ENCODE peak calls at places on chromosomes 4 and X, in five cellular contexts. C is lower lobe of right lung, A is IMR-90, J is gastrocnemius medialis, M is HFF-Myc. G is an unnamed sample.

GRCh38 chr4:137755033-137755471 is 222.8 kb upstream of the PCDH18 start:
- DNase-seq in A (peak), M (peak), J (no peak), C (no peak), G (peak)

GRCh38 chrX:112058255-112058654 is 24.3 kb downstream of the TRPC5 start:
- DNase-seq in M (no peak), C (no peak), A (peak), J (no peak), G (no peak)

GRCh38 chr4:94508841-94509240 is 57.1 kb downstream of the PDLIM5 start:
- DNase-seq in J (no peak), A (no peak), M (no peak), C (no peak), G (peak)

GRCh38 chrX:20378291-20378920 is 111.7 kb upstream of the RPS6KA3 start:
- DNase-seq in A (peak), M (no peak), J (no peak), C (no peak), G (no peak)

GRCh38 chr4:140028676-140029407 is 125.1 kb downstream of the MAML3 start:
- DNase-seq in A (peak), M (no peak), J (no peak), C (no peak), G (no peak)

GRCh38 chrX:95907081-95907480 is 777.6 kb upstream of the DIAPH2 start:
- DNase-seq in C (no peak), M (no peak), J (no peak), A (no peak), G (no peak)

GRCh38 chrX:77788050-77788449 is 2.0 kb upstream of the ATRX start:
- DNase-seq in A (peak), J (no peak), M (no peak), C (no peak), G (no peak)

GRCh38 chr4:5563856-5564255 is 144.5 kb downstream of the EVC2 start:
- DNase-seq in A (no peak), C (no peak), M (no peak), J (no peak), G (no peak)

GRCh38 chr4:161577604-161578301 is 586.0 kb downstream of the FSTL5 start:
- DNase-seq in M (peak), C (no peak), A (peak), J (no peak), G (peak)

GRCh38 chrX:70174754-70175153 is 2.5 kb upstream of the DGAT2L6 start:
- DNase-seq in A (peak), J (no peak), C (no peak), M (no peak), G (peak)

GRCh38 chrX:2690856-2691542 is at the start of gene CD99:
- DNase-seq in A (peak), C (peak), M (no peak), J (peak), G (peak)

GRCh38 chr4:145315828-145316227 is 135.4 kb upstream of the OTUD4 start:
- DNase-seq in A (no peak), M (peak), J (no peak), C (no peak), G (no peak)

GRCh38 chr4:3062466-3062865 is 11.9 kb downstream of the HTT-AS start:
- DNase-seq in C (no peak), A (peak), M (no peak), J (no peak), G (peak)

GRCh38 chr4:148062301-148062950 is 330.5 kb downstream of the ARHGAP10 start:
- DNase-seq in C (no peak), J (no peak), M (no peak), A (no peak), G (no peak)

GRCh38 chrX:107542500-107542899 is 85.8 kb upstream of the PRPS1 start:
- DNase-seq in M (no peak), C (no peak), A (peak), J (no peak), G (peak)

GRCh38 chr4:1330761-1331590 is 16.0 kb upstream of the UVSSA start:
- DNase-seq in J (no peak), M (no peak), C (no peak), A (no peak), G (no peak)

GRCh38 chrX:128699716-128700285 is 647.6 kb upstream of the ACTRT1 start:
- DNase-seq in M (no peak), C (no peak), J (no peak), A (no peak), G (no peak)

GRCh38 chr4:81913427-81913878 is 441.7 kb upstream of the RASGEF1B start:
- DNase-seq in J (no peak), A (peak), M (peak), C (peak), G (peak)

GRCh38 chrX:47648376-47648775 is 2.0 kb downstream of the ELK1 start:
- DNase-seq in A (peak), J (no peak), M (no peak), C (no peak), G (no peak)
- H3K4me3 ChIP-seq in A (no peak), J (no peak), M (peak), C (no peak), G (peak)

GRCh38 chr4:23934223-23934622 is 44.4 kb upstream of the PPARGC1A start:
- DNase-seq in M (no peak), J (peak), C (no peak), A (no peak), G (no peak)

GRCh38 chr4:23934915-23935314 is 45.1 kb upstream of the PPARGC1A start:
- DNase-seq in A (peak), M (no peak), J (peak), C (peak), G (peak)

GRCh38 chr4:23931489-23931830 is 41.6 kb upstream of the PPARGC1A start:
- DNase-seq in C (no peak), J (no peak), M (no peak), A (no peak), G (no peak)

GRCh38 chr4:23932186-23932585 is 42.3 kb upstream of the PPARGC1A start:
- DNase-seq in J (no peak), C (no peak), M (no peak), A (no peak), G (no peak)

GRCh38 chr4:23932935-23933334 is 43.1 kb upstream of the PPARGC1A start:
- DNase-seq in C (no peak), J (no peak), M (no peak), A (peak), G (peak)
- TF ChIP-seq CTCF in C (peak), J (peak), M (peak), A (peak), G (peak)

DNA sequence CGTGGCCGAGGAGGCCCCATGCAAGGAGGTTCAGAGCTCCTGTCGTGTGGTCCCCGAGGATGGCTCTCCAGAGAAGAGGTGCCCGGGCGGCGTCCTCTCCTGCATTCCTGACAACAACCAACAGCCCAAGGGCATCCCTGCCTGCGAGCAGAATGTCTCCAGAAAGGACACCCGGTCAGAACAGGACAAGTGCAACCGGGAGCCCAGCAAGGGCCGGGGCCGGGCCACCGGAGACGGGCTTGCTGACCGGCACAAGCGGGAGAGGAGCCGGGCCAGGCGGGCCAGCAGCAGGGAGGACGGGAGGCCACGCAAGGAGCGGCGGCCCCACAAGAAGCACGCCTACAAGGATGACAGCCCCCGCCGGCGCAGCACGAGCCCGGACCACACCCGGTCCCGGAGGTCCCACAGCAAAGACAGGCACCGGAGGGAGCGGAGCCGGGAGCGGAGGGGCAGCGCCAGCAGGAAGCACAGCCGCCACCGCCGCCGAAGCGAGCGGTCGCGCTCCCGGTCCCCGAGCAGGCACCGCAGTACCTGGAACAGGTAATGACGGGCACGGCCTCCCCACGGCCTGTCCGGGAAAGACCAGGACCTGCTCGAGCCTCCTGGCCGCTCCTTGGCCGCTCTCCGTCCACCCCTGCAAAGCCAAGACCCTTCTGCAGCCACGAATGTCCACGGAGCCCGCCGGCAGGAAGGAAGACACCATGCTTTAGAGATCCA is 9.8 kb downstream of the AKAP17A start:
- DNase-seq in M (no peak), C (peak), A (no peak), J (no peak), G (no peak)
- H3K4me3 ChIP-seq in M (no peak), C (no peak), A (no peak), J (no peak), G (no peak)

GRCh38 chr4:95838192-95838591 is 1.7 kb upstream of the PDHA2 start:
- DNase-seq in C (no peak), A (no peak), M (no peak), J (no peak), G (no peak)

GRCh38 chr4:95839891-95840290 is at the start of gene PDHA2:
- DNase-seq in A (no peak), J (no peak), M (no peak), C (peak), G (no peak)

GRCh38 chr4:95833652-95834276 is 6.1 kb upstream of the PDHA2 start:
- DNase-seq in M (no peak), A (no peak), C (no peak), J (no peak), G (no peak)

GRCh38 chr4:95830647-95831046 is 9.2 kb upstream of the PDHA2 start:
- DNase-seq in M (no peak), C (no peak), J (no peak), A (no peak), G (no peak)

GRCh38 chr4:95835672-95836071 is 4.2 kb upstream of the PDHA2 start:
- DNase-seq in C (no peak), A (no peak), J (no peak), M (no peak), G (no peak)
- TF ChIP-seq CTCF in C (no peak), A (no peak), J (no peak), M (no peak), G (peak)

GRCh38 chr4:80069108-80069836 is 3.8 kb downstream of the ANTXR2 start:
- DNase-seq in C (no peak), A (peak), M (no peak), J (no peak), G (no peak)

GRCh38 chr4:80069837-80070788 is 2.9 kb downstream of the ANTXR2 start:
- DNase-seq in C (no peak), J (no peak), M (no peak), A (peak), G (no peak)

GRCh38 chr4:80072607-80073361 is at the start of gene ANTXR2:
- DNase-seq in M (peak), C (peak), J (peak), A (peak), G (peak)

GRCh38 chr4:80071643-80072606 is 1.1 kb downstream of the ANTXR2 start:
- DNase-seq in C (peak), J (no peak), A (peak), M (no peak), G (peak)

DNA sequence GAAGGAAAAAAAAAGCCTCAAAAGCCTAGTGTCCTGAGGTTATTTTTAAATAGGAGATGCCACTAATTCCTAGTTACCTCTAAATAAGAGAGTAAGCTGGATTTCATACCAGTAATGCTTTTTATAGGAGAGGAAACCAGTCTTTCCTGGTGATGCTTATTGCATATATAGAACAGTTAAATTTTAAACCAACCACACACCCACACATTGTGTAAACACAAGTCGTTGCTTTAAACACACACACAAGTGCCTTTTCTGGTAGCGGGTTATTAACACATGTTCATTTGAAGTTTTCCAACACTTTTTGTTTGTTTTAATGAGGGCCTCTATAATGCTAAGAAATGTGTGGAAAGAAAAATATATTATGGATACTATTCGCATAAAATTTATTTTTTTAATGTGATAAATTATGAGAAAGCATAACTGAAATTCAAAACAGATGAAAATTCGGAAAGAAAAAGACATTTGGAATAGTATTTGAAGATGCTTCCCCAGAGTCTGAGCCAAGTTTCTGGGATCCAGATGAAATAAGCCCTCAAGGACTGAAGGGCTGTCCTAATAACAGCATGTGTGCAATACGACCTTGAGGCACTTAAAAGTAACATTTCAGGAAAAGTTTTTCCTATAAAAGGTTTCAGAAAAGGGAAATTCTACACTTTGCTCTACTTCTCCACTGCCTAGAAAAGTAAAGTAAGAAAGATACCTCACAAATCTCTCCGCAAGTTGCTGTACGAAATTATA is 2.0 kb downstream of the ANTXR2 start:
- DNase-seq in J (no peak), C (no peak), M (no peak), A (peak), G (no peak)
- H3K4me3 ChIP-seq in J (peak), C (peak), M (peak), A (peak), G (peak)

G was measured in fibroblast of pulmonary artery.